ENCODE peak calls at places on chromosomes 11 and 22, in six cellular contexts. B is fibroblast of lung, J is colonic mucosa, K is coronary artery, L is AG04450, G is tibial nerve. E is an unnamed sample.
A peak's percentile ranks its signal among the peaks of the same experiment; 100 is the strongest.

GRCh38 chr11:104547996-104548661 is 350.1 kb downstream of the CASP12 start:
- DNase-seq in B (peak; percentile 17), J (no peak), K (no peak), L (no peak), G (no peak), E (no peak)

GRCh38 chr11:115147243-115147807 is 356.9 kb downstream of the CADM1 start:
- DNase-seq in B (no peak), J (no peak), K (no peak), L (no peak), G (no peak), E (no peak)

GRCh38 chr22:37777122-37777687 is 30.5 kb upstream of the GCAT start:
- DNase-seq in B (peak; percentile 91), J (peak; percentile 81), K (no peak), L (peak; percentile 55), G (peak; percentile 32), E (peak; percentile 72)

GRCh38 chr11:71325418-71326327 is 73.3 kb upstream of the SHANK2 start:
- DNase-seq in B (no peak), J (no peak), K (no peak), L (no peak), G (no peak), E (no peak)

GRCh38 chr11:97451441-97451840 is 1061.6 kb downstream of the JRKL start:
- DNase-seq in B (no peak), J (no peak), K (no peak), L (no peak), G (no peak), E (no peak)

GRCh38 chr22:48534395-48534958 is 1293.2 kb downstream of the BRD1 start:
- DNase-seq in B (no peak), J (no peak), K (no peak), L (no peak), G (no peak), E (no peak)

GRCh38 chr11:102666331-102666957 is 39.1 kb downstream of the MMP27 start:
- DNase-seq in B (peak; percentile 39), J (peak; percentile 31), K (no peak), L (peak; percentile 13), G (peak; percentile 29), E (no peak)

GRCh38 chr22:49487950-49488349 is 339.7 kb downstream of the BRD1 start:
- DNase-seq in B (no peak), J (no peak), K (peak; percentile 54), L (no peak), G (no peak), E (no peak)

GRCh38 chr11:46410021-46410420 is 18.4 kb upstream of the CHRM4 start:
- DNase-seq in B (no peak), J (no peak), K (no peak), L (no peak), G (no peak), E (no peak)

GRCh38 chr11:119016216-119017009 is 1.7 kb downstream of the RPS25 start:
- DNase-seq in B (no peak), J (no peak), K (no peak), L (no peak), G (no peak), E (no peak)
- H3K4me3 ChIP-seq in B (peak overlapping the region; percentile 98), J (no peak overlapping the region), K (peak overlapping the region; percentile 90), L (peak overlapping the region; percentile 99), G (no peak overlapping the region), E (no peak overlapping the region)

GRCh38 chr11:117614695-117615094 is 182.3 kb downstream of the DSCAML1 start:
- DNase-seq in B (no peak), J (no peak), K (no peak), L (no peak), G (no peak), E (no peak)
- H3K4me3 ChIP-seq in B (no peak overlapping the region), J (no peak overlapping the region), K (no peak overlapping the region), L (no peak overlapping the region), G (no peak overlapping the region), E (no peak overlapping the region)

DNA sequence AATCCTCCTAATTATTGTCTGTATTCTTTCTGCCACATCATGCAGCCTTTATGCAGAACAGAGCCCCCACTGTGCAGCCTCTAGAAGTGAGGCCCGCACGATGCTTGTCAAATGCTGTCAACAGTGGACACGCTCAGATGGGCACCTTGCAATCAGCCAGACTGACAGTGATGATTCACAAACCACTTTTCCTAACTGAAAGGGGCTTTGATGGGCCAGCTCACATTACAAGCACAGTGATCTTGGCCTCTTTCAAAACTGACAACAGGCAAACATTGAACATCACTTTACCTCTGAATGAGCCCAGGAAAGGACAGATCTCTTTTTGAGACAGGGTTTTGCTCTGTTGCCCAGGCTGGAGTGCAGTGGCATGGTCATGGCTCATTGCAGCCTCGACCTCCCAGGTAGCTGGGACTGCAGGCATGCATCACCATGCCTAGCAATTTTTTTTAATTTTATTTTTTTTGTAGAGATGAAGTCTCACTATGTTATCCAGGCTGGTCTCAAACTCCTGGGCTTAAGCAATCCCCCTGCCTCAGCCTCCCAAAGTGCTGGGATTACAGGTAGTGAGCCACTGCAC is 18.0 kb upstream of the E2F8 start:
- DNase-seq in B (no peak), J (no peak), K (no peak), L (no peak), G (no peak), E (no peak)
- H3K4me3 ChIP-seq in B (no peak overlapping the region), J (no peak overlapping the region), K (no peak overlapping the region), L (no peak overlapping the region), G (no peak overlapping the region), E (no peak overlapping the region)

DNA sequence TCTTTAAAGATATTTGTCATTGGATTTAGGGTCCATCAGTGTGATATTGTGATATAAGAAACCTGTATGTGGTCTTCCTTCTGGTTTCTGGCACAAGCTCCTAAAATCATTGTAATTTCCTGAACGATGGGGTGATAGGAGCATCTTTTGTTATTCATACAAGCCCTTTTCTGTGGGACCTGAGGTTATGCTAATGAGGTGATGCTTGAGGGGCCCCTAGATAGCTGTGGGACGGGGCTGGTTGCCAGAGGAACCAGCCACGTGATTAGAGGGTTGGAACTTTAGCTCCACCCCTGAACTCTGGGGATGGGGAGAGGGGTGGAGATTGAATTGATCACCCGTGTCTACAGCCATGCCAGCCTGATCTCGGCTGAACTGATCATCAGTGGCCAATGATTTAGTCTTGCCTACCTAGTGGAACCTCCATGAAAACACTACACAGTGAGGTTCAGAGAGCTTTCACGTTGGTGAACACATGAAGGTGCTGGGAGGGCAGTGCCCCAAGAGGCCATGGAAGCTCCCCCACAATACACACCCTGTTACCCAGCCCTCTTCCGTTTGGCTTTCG is 62.8 kb downstream of the BCR start:
- DNase-seq in B (peak; percentile 28), J (no peak), K (no peak), L (no peak), G (no peak), E (peak; percentile 34)
- H3K4me3 ChIP-seq in B (no peak overlapping the region), J (no peak overlapping the region), K (no peak overlapping the region), L (no peak overlapping the region), G (no peak overlapping the region), E (no peak overlapping the region)

GRCh38 chr11:69048056-69048717 is 545 bp upstream of the TPCN2 start:
- DNase-seq in B (peak; percentile 12), J (no peak), K (no peak), L (no peak), G (no peak), E (no peak)
- H3K4me3 ChIP-seq in B (peak overlapping the region; percentile 92), J (peak overlapping the region; percentile 75), K (peak overlapping the region; percentile 96), L (peak overlapping the region; percentile 81), G (peak overlapping the region; percentile 72), E (no peak overlapping the region)

DNA sequence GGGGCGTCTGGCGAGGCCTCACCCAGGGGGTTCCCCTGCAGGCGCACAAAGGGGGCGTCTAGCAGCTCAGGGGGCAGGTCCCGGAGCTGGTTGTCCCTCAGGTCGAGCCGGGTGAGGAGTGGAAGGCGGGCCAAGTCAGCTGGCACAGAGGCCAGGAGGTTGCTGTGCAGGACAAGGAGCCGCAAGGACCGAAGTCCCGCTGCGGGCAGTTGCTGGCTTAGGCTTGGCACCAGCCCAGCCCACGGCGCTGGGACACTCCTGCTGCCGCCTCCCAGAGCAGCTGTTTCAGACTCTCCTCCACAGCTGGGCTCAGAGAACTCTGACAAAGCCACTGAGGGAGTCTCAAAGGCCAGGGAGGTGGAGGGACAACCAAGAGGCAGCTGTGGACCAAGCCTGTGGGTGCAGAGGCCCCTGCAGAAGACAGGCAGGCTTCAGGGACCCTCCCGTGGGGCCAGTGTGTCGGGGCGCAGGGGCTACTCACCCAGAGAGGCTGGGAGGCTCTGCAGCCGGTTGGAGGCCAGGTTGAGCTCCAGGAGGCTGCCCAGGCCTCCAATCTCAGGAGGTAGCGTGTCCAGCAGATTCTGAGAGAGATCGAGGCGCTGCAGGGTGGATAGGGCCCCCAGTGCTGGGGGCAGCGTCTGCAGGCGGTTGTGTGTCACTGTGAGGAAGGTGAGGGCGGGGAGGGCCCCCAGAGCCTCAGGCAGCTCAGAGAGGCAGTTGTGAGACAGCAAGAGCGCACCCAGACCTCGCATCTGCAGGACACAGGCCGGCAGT is 2.2 kb downstream of the PIDD1 start:
- DNase-seq in B (no peak), J (no peak), K (no peak), L (no peak), G (no peak), E (no peak)
- H3K4me3 ChIP-seq in B (peak overlapping the region; percentile 73), J (no peak overlapping the region), K (no peak overlapping the region), L (peak overlapping the region; percentile 32), G (no peak overlapping the region), E (no peak overlapping the region)

DNA sequence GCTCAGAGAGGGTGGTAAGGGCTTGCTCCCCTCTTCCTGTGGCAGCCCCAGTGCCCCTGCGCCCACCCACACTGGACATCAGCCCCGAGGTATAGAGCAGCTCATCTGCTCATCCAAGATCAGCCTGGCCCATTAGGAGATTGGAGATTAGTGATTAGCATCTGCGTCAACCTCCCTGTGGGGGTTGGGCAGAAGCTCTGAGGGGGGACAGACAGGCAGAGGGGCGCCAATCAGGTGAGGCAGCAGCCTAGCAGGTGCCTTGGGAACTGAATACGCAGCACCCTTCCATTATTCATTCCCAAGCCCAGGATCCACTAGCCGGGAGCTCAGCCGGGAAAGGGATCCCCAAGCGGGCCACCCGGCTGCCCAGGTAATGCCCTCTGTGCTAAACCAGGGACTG is 11.0 kb downstream of the SMTN start:
- DNase-seq in B (no peak), J (no peak), K (no peak), L (no peak), G (no peak), E (no peak)
- H3K4me3 ChIP-seq in B (no peak overlapping the region), J (no peak overlapping the region), K (peak overlapping the region; percentile 62), L (no peak overlapping the region), G (no peak overlapping the region), E (no peak overlapping the region)

DNA sequence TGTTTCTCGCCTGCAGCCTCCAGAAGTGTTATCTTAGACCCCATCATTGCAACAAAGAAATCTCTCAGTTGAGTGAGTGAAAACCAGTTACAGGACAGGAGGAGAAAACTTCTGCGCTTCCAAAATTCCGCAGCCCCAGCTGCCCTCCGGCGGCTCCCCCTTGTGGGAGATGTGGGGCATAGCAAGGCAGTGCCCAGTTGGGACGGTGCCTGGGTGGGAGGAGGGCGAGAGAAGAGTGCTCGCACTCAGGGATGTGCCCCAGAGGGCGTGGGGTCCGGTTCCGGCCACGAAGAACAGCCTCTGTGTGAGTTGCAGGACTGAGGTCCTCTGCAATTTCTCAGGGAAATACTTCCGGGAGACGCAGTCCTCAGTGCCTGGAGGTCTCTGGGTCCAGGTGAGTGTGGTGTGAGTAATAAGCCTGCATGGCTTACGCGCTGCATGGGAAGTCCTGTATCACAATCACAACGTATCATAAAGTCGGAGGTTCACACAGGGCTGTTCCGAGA is 87.0 kb upstream of the BLID start:
- DNase-seq in B (peak; percentile 72), J (peak; percentile 51), K (peak; percentile 86), L (peak; percentile 48), G (peak; percentile 77), E (peak; percentile 61)
- H3K4me3 ChIP-seq in B (peak overlapping the region; percentile 60), J (no peak overlapping the region), K (peak overlapping the region; percentile 63), L (peak overlapping the region; percentile 70), G (peak overlapping the region; percentile 36), E (no peak overlapping the region)